ENCODE peak calls at places on chromosomes 4 and X, in ten cellular contexts. One of them, this sample, is unnamed.

GRCh38 chrX:124829930-124830329 is 483.6 kb downstream of the SH2D1A start:
- DNase-seq in activated CD4-positive, alpha-beta T cell treated with anti-CD3 and anti-CD28 coated beads, Interleukin-2, amount 10 ng/mL, durations not matched to agents 7 days and 5 days: no peak
- DNase-seq in stimulated activated CD4-positive, alpha-beta T cell treated with anti-CD3 and anti-CD28 coated beads, Interleukin-4, amount 100 ng/mL, for 24 hours: peak
- DNase-seq in CD4-positive, alpha-beta T cell: no peak
- DNase-seq in AG09309: no peak
- DNase-seq in C1 segment of cervical spinal cord: no peak
- DNase-seq in DND-41: no peak
- DNase-seq in CD8-positive, alpha-beta memory T cell: no peak
- DNase-seq in glutamatergic neuron: no peak
- DNase-seq in GM04503: no peak
- DNase-seq in this sample: no peak

GRCh38 chr4:128220286-128221235 is 67.1 kb downstream of the PGRMC2 start:
- DNase-seq in activated CD4-positive, alpha-beta T cell treated with anti-CD3 and anti-CD28 coated beads, Interleukin-2, amount 10 ng/mL, durations not matched to agents 7 days and 5 days: no peak
- DNase-seq in stimulated activated CD4-positive, alpha-beta T cell treated with anti-CD3 and anti-CD28 coated beads, Interleukin-4, amount 100 ng/mL, for 24 hours: no peak
- DNase-seq in CD4-positive, alpha-beta T cell: no peak
- DNase-seq in AG09309: peak
- DNase-seq in C1 segment of cervical spinal cord: no peak
- DNase-seq in DND-41: no peak
- DNase-seq in CD8-positive, alpha-beta memory T cell: no peak
- DNase-seq in glutamatergic neuron: no peak
- DNase-seq in GM04503: no peak
- DNase-seq in this sample: peak

GRCh38 chr4:38615847-38616246 is 48.2 kb upstream of the KLF3 start:
- DNase-seq in activated CD4-positive, alpha-beta T cell treated with anti-CD3 and anti-CD28 coated beads, Interleukin-2, amount 10 ng/mL, durations not matched to agents 7 days and 5 days: no peak
- DNase-seq in stimulated activated CD4-positive, alpha-beta T cell treated with anti-CD3 and anti-CD28 coated beads, Interleukin-4, amount 100 ng/mL, for 24 hours: no peak
- DNase-seq in CD4-positive, alpha-beta T cell: no peak
- DNase-seq in AG09309: no peak
- DNase-seq in C1 segment of cervical spinal cord: no peak
- DNase-seq in DND-41: no peak
- DNase-seq in CD8-positive, alpha-beta memory T cell: no peak
- DNase-seq in glutamatergic neuron: no peak
- DNase-seq in GM04503: no peak
- DNase-seq in this sample: no peak

GRCh38 chr4:156766846-156767245 is 204.8 kb downstream of the PDGFC start:
- DNase-seq in activated CD4-positive, alpha-beta T cell treated with anti-CD3 and anti-CD28 coated beads, Interleukin-2, amount 10 ng/mL, durations not matched to agents 7 days and 5 days: no peak
- DNase-seq in stimulated activated CD4-positive, alpha-beta T cell treated with anti-CD3 and anti-CD28 coated beads, Interleukin-4, amount 100 ng/mL, for 24 hours: no peak
- DNase-seq in CD4-positive, alpha-beta T cell: no peak
- DNase-seq in AG09309: no peak
- DNase-seq in C1 segment of cervical spinal cord: no peak
- DNase-seq in DND-41: no peak
- DNase-seq in CD8-positive, alpha-beta memory T cell: no peak
- DNase-seq in glutamatergic neuron: no peak
- DNase-seq in GM04503: no peak
- DNase-seq in this sample: no peak

GRCh38 chr4:138209094-138209493 is 33.1 kb downstream of the SLC7A11 start:
- DNase-seq in activated CD4-positive, alpha-beta T cell treated with anti-CD3 and anti-CD28 coated beads, Interleukin-2, amount 10 ng/mL, durations not matched to agents 7 days and 5 days: no peak
- DNase-seq in stimulated activated CD4-positive, alpha-beta T cell treated with anti-CD3 and anti-CD28 coated beads, Interleukin-4, amount 100 ng/mL, for 24 hours: no peak
- DNase-seq in CD4-positive, alpha-beta T cell: no peak
- DNase-seq in AG09309: no peak
- DNase-seq in C1 segment of cervical spinal cord: no peak
- DNase-seq in DND-41: no peak
- DNase-seq in CD8-positive, alpha-beta memory T cell: no peak
- DNase-seq in glutamatergic neuron: no peak
- DNase-seq in GM04503: no peak
- DNase-seq in this sample: no peak

GRCh38 chr4:17027495-17027894 is 129.1 kb upstream of the LDB2 start:
- DNase-seq in activated CD4-positive, alpha-beta T cell treated with anti-CD3 and anti-CD28 coated beads, Interleukin-2, amount 10 ng/mL, durations not matched to agents 7 days and 5 days: no peak
- DNase-seq in stimulated activated CD4-positive, alpha-beta T cell treated with anti-CD3 and anti-CD28 coated beads, Interleukin-4, amount 100 ng/mL, for 24 hours: no peak
- DNase-seq in CD4-positive, alpha-beta T cell: no peak
- DNase-seq in AG09309: peak
- DNase-seq in C1 segment of cervical spinal cord: no peak
- DNase-seq in DND-41: no peak
- DNase-seq in CD8-positive, alpha-beta memory T cell: no peak
- DNase-seq in glutamatergic neuron: no peak
- DNase-seq in GM04503: peak
- DNase-seq in this sample: no peak

GRCh38 chr4:105657117-105657765 is 51.2 kb downstream of the INTS12 start:
- DNase-seq in activated CD4-positive, alpha-beta T cell treated with anti-CD3 and anti-CD28 coated beads, Interleukin-2, amount 10 ng/mL, durations not matched to agents 7 days and 5 days: no peak
- DNase-seq in stimulated activated CD4-positive, alpha-beta T cell treated with anti-CD3 and anti-CD28 coated beads, Interleukin-4, amount 100 ng/mL, for 24 hours: no peak
- DNase-seq in CD4-positive, alpha-beta T cell: no peak
- DNase-seq in AG09309: no peak
- DNase-seq in C1 segment of cervical spinal cord: no peak
- DNase-seq in DND-41: no peak
- DNase-seq in CD8-positive, alpha-beta memory T cell: no peak
- DNase-seq in glutamatergic neuron: no peak
- DNase-seq in GM04503: no peak
- DNase-seq in this sample: no peak

GRCh38 chr4:110636231-110636676 is 13.4 kb upstream of the PITX2 start:
- DNase-seq in activated CD4-positive, alpha-beta T cell treated with anti-CD3 and anti-CD28 coated beads, Interleukin-2, amount 10 ng/mL, durations not matched to agents 7 days and 5 days: no peak
- DNase-seq in stimulated activated CD4-positive, alpha-beta T cell treated with anti-CD3 and anti-CD28 coated beads, Interleukin-4, amount 100 ng/mL, for 24 hours: no peak
- DNase-seq in CD4-positive, alpha-beta T cell: no peak
- DNase-seq in AG09309: no peak
- DNase-seq in C1 segment of cervical spinal cord: no peak
- DNase-seq in DND-41: no peak
- DNase-seq in CD8-positive, alpha-beta memory T cell: no peak
- DNase-seq in glutamatergic neuron: no peak
- DNase-seq in GM04503: peak
- DNase-seq in this sample: no peak

GRCh38 chrX:916235-916609 is 285.6 kb downstream of the SHOX start:
- DNase-seq in activated CD4-positive, alpha-beta T cell treated with anti-CD3 and anti-CD28 coated beads, Interleukin-2, amount 10 ng/mL, durations not matched to agents 7 days and 5 days: no peak
- DNase-seq in stimulated activated CD4-positive, alpha-beta T cell treated with anti-CD3 and anti-CD28 coated beads, Interleukin-4, amount 100 ng/mL, for 24 hours: no peak
- DNase-seq in CD4-positive, alpha-beta T cell: no peak
- DNase-seq in AG09309: no peak
- DNase-seq in C1 segment of cervical spinal cord: no peak
- DNase-seq in DND-41: no peak
- DNase-seq in CD8-positive, alpha-beta memory T cell: no peak
- DNase-seq in glutamatergic neuron: no peak
- DNase-seq in GM04503: peak
- DNase-seq in this sample: no peak

GRCh38 chrX:1053072-1053471 is 159.4 kb downstream of the CRLF2 start:
- DNase-seq in activated CD4-positive, alpha-beta T cell treated with anti-CD3 and anti-CD28 coated beads, Interleukin-2, amount 10 ng/mL, durations not matched to agents 7 days and 5 days: no peak
- DNase-seq in stimulated activated CD4-positive, alpha-beta T cell treated with anti-CD3 and anti-CD28 coated beads, Interleukin-4, amount 100 ng/mL, for 24 hours: no peak
- DNase-seq in CD4-positive, alpha-beta T cell: no peak
- DNase-seq in AG09309: no peak
- DNase-seq in C1 segment of cervical spinal cord: no peak
- DNase-seq in DND-41: no peak
- DNase-seq in CD8-positive, alpha-beta memory T cell: no peak
- DNase-seq in glutamatergic neuron: no peak
- DNase-seq in GM04503: no peak
- DNase-seq in this sample: no peak

GRCh38 chr4:68391451-68391850 is 41.6 kb upstream of the YTHDC1 start:
- DNase-seq in activated CD4-positive, alpha-beta T cell treated with anti-CD3 and anti-CD28 coated beads, Interleukin-2, amount 10 ng/mL, durations not matched to agents 7 days and 5 days: no peak
- DNase-seq in stimulated activated CD4-positive, alpha-beta T cell treated with anti-CD3 and anti-CD28 coated beads, Interleukin-4, amount 100 ng/mL, for 24 hours: no peak
- DNase-seq in CD4-positive, alpha-beta T cell: no peak
- DNase-seq in AG09309: no peak
- DNase-seq in C1 segment of cervical spinal cord: no peak
- DNase-seq in DND-41: no peak
- DNase-seq in CD8-positive, alpha-beta memory T cell: no peak
- DNase-seq in glutamatergic neuron: no peak
- DNase-seq in GM04503: no peak
- DNase-seq in this sample: no peak

GRCh38 chrX:39688219-39688575 is 409.6 kb downstream of the BCOR start:
- DNase-seq in activated CD4-positive, alpha-beta T cell treated with anti-CD3 and anti-CD28 coated beads, Interleukin-2, amount 10 ng/mL, durations not matched to agents 7 days and 5 days: no peak
- DNase-seq in stimulated activated CD4-positive, alpha-beta T cell treated with anti-CD3 and anti-CD28 coated beads, Interleukin-4, amount 100 ng/mL, for 24 hours: no peak
- DNase-seq in CD4-positive, alpha-beta T cell: no peak
- DNase-seq in AG09309: no peak
- DNase-seq in C1 segment of cervical spinal cord: no peak
- DNase-seq in DND-41: no peak
- DNase-seq in CD8-positive, alpha-beta memory T cell: no peak
- DNase-seq in glutamatergic neuron: no peak
- DNase-seq in GM04503: no peak
- DNase-seq in this sample: no peak

GRCh38 chr4:135718019-135718418 is 1516.4 kb upstream of the PABPC4L start:
- DNase-seq in activated CD4-positive, alpha-beta T cell treated with anti-CD3 and anti-CD28 coated beads, Interleukin-2, amount 10 ng/mL, durations not matched to agents 7 days and 5 days: no peak
- DNase-seq in stimulated activated CD4-positive, alpha-beta T cell treated with anti-CD3 and anti-CD28 coated beads, Interleukin-4, amount 100 ng/mL, for 24 hours: no peak
- DNase-seq in CD4-positive, alpha-beta T cell: no peak
- DNase-seq in AG09309: no peak
- DNase-seq in C1 segment of cervical spinal cord: no peak
- DNase-seq in DND-41: no peak
- DNase-seq in CD8-positive, alpha-beta memory T cell: no peak
- DNase-seq in glutamatergic neuron: no peak
- DNase-seq in GM04503: no peak
- DNase-seq in this sample: no peak

This sample was measured in NCI-H146.